ENCODE peak calls at places on chromosome X, in five cellular contexts. Z is H1, Q is mesenchymal stem cell, H is neuronal stem cell, C is H9. X is an unnamed sample.
A peak's percentile ranks its signal among the peaks of the same experiment; 100 is the strongest.

GRCh38 chrX:97846228-97846627 is 962.5 kb downstream of the RPA4 start:
- DNase-seq in H (no peak), Q (no peak), C (no peak), Z (no peak), X (no peak)

GRCh38 chrX:88135735-88136134 is 611.3 kb upstream of the CPXCR1 start:
- DNase-seq in C (no peak), Q (peak; percentile 0), H (peak; percentile 0), Z (no peak), X (no peak)

GRCh38 chrX:140709421-140709846 is at the start of gene LINC00632:
- DNase-seq in Q (peak; percentile 30), Z (no peak), C (no peak), H (no peak), X (no peak)

GRCh38 chrX:2696698-2697215 is 5.7 kb downstream of the CD99 start:
- DNase-seq in H (no peak), Z (no peak), C (no peak), Q (peak; percentile 90), X (peak; percentile 34)

GRCh38 chrX:107674480-107675364 is 46.4 kb downstream of the PRPS1 start:
- DNase-seq in H (no peak), Q (peak; percentile 97), C (no peak), Z (no peak), X (peak; percentile 17)

GRCh38 chrX:110167952-110168451 is 149.9 kb downstream of the AMMECR1 start:
- DNase-seq in H (peak; percentile 29), Z (peak; percentile 75), C (peak; percentile 67), Q (peak; percentile 60), X (peak; percentile 71)

GRCh38 chrX:78708171-78708570 is 39.3 kb upstream of the LPAR4 start:
- DNase-seq in Q (peak; percentile 24), C (peak; percentile 46), H (no peak), Z (peak; percentile 41), X (no peak)

GRCh38 chrX:132401935-132402334 is 86.9 kb downstream of the MBNL3 start:
- DNase-seq in C (no peak), H (no peak), Q (no peak), Z (no peak), X (no peak)

GRCh38 chrX:46325312-46325877 is 219.8 kb downstream of the ZNF674 start:
- DNase-seq in Z (no peak), C (peak; percentile 53), H (no peak), Q (peak; percentile 67), X (peak; percentile 4)

GRCh38 chrX:119622356-119623232 is 16.4 kb upstream of the NKRF start:
- DNase-seq in H (no peak), Z (no peak), Q (peak; percentile 17), C (no peak), X (no peak)

GRCh38 chrX:5113128-5113527 is 1115.5 kb downstream of the NLGN4X start:
- DNase-seq in H (no peak), Q (peak; percentile 14), C (no peak), Z (no peak), X (peak; percentile 40)

GRCh38 chrX:50853399-50853798 is 39.4 kb upstream of the SHROOM4 start:
- DNase-seq in H (no peak), Z (no peak), C (no peak), Q (no peak), X (no peak)

GRCh38 chrX:149539283-149540132 is 1.3 kb upstream of the EOLA1 start:
- DNase-seq in H (peak; percentile 79), Q (peak; percentile 95), Z (peak; percentile 84), C (peak; percentile 94), X (peak; percentile 80)

GRCh38 chrX:29687687-29688086 is 527.7 kb upstream of the MAGEB2 start:
- DNase-seq in C (no peak), H (no peak), Q (peak; percentile 45), Z (no peak), X (no peak)

GRCh38 chrX:80432863-80433262 is 12.6 kb downstream of the TENT5D start:
- DNase-seq in Z (no peak), H (no peak), C (no peak), Q (no peak), X (no peak)

GRCh38 chrX:149940015-149940716 is 1.9 kb upstream of the EOLA2 start:
- DNase-seq in Q (peak; percentile 97), C (peak; percentile 97), H (peak; percentile 85), Z (peak; percentile 83), X (peak; percentile 88)

GRCh38 chrX:57528670-57529255 is 63.0 kb upstream of the ZXDB start:
- DNase-seq in Z (peak; percentile 42), C (peak; percentile 38), H (no peak), Q (no peak), X (peak; percentile 33)

GRCh38 chrX:30735839-30736238 is 82.6 kb downstream of the GK start:
- DNase-seq in H (peak; percentile 41), Z (peak; percentile 76), C (peak; percentile 53), Q (peak; percentile 56), X (peak; percentile 90)

GRCh38 chrX:17580529-17581155 is 156.7 kb upstream of the SCML1 start:
- DNase-seq in Q (peak; percentile 61), Z (no peak), C (no peak), H (no peak), X (no peak)

GRCh38 chrX:77446029-77446585 is 1.1 kb upstream of the FGF16 start:
- DNase-seq in H (no peak), C (peak; percentile 60), Z (peak; percentile 82), Q (no peak), X (no peak)

GRCh38 chrX:352181-352580 is 33.6 kb upstream of the GTPBP6 start:
- DNase-seq in H (no peak), C (no peak), Z (peak; percentile 43), Q (no peak), X (no peak)

GRCh38 chrX:23756165-23756564 is 13.1 kb upstream of the ACOT9 start:
- DNase-seq in Z (peak; percentile 61), Q (peak; percentile 59), C (peak; percentile 64), H (peak; percentile 55), X (peak; percentile 36)

GRCh38 chrX:131763674-131764073 is 219.8 kb downstream of the OR13H1 start:
- DNase-seq in C (no peak), Q (no peak), H (no peak), Z (no peak), X (peak; percentile 47)

GRCh38 chrX:57871463-57871862 is 38.8 kb downstream of the ZXDA start:
- DNase-seq in Q (no peak), Z (no peak), C (no peak), H (no peak), X (no peak)

GRCh38 chrX:68895339-68896250 is 66.8 kb downstream of the EFNB1 start:
- DNase-seq in Z (no peak), H (no peak), Q (peak; percentile 76), C (no peak), X (no peak)

GRCh38 chrX:130529531-130529930 is 127.7 kb downstream of the RBMX2 start:
- DNase-seq in Z (no peak), C (no peak), Q (no peak), H (no peak), X (peak; percentile 9)

GRCh38 chrX:43514820-43515219 is 141.3 kb upstream of the MAOA start:
- DNase-seq in Q (no peak), C (no peak), H (no peak), Z (no peak), X (no peak)
- H2BK12ac ChIP-seq in Q (no peak overlapping the region), C (no peak overlapping the region), H (no peak overlapping the region), Z (no peak overlapping the region), X (no peak overlapping the region)

GRCh38 chrX:66039916-66040315 is at the start of gene VSIG4:
- DNase-seq in H (no peak), C (no peak), Q (no peak), Z (no peak), X (no peak)

GRCh38 chrX:66030505-66031317 is 9.2 kb downstream of the VSIG4 start:
- DNase-seq in C (peak; percentile 39), Z (peak; percentile 43), H (peak; percentile 5), Q (peak; percentile 4), X (no peak)

GRCh38 chrX:66038115-66038514 is 1.8 kb downstream of the VSIG4 start:
- DNase-seq in Q (no peak), H (no peak), Z (no peak), C (no peak), X (no peak)

GRCh38 chrX:66035667-66036066 is 4.2 kb downstream of the VSIG4 start:
- DNase-seq in Q (no peak), Z (no peak), C (no peak), H (no peak), X (no peak)
- H2AFZ ChIP-seq in Q (no peak overlapping the region), Z (no peak overlapping the region), C (no peak overlapping the region), H (no peak overlapping the region), X (no peak overlapping the region)

GRCh38 chrX:49102221-49102620 is 21.3 kb downstream of the GPKOW start:
- DNase-seq in H (no peak), C (no peak), Z (no peak), Q (no peak), X (no peak)
- H3K18ac ChIP-seq in H (no peak overlapping the region), C (no peak overlapping the region), Z (no peak overlapping the region), Q (no peak overlapping the region), X (no peak overlapping the region)

DNA sequence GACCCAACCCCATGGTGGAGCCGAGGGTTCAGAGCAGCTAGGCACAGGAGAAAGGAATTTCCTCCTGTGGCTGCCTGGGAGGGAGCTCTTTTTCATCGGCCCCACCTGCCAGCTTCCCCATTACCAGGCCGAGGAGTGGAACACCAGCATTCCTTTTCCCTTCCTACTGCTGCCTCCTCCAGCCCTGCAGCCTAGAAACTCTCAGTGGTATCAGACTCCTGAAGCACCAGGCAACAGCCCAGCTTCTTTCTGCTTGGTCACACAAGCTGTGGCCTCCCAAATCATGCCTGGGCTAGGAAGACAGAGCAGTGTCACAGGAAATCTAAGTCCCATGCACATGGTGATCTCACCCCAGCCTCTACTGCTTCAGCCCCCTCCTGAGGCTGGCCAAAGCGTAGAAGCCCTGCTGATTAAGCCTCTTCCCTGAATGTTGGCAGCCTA is 30.1 kb downstream of the RTL5 start:
- DNase-seq in H (no peak), Z (no peak), C (peak; percentile 44), Q (no peak), X (peak; percentile 1)
- H2BK12ac ChIP-seq in H (no peak overlapping the region), Z (peak overlapping the region; percentile 39), C (no peak overlapping the region), Q (no peak overlapping the region), X (no peak overlapping the region)

DNA sequence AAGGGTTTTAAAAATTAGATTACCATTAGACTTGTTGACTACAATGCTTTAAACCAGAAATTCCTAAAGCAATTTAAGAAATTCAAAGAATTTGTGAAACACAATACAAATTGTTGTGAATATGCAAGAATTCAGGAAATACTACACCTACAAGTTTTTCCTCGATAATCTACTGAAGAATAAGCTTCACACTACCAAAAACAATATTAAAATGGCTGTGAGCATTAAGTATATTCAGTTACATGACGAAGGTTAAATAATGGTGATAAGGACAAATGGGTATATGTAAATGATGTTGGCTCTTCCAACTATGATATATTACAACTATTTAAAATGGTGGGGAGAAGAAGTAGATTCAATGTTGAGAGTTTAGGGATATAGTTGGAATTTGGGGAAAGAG is 111.1 kb upstream of the HTR2C start:
- DNase-seq in C (no peak), Z (no peak), H (no peak), Q (no peak), X (no peak)
- H2AFZ ChIP-seq in C (no peak overlapping the region), Z (no peak overlapping the region), H (no peak overlapping the region), Q (no peak overlapping the region), X (no peak overlapping the region)